ENCODE peak calls at places on chromosomes 4 and X, in four cellular contexts. S is activated CD4-positive, alpha-beta T cell treated with anti-CD3 and anti-CD28 coated beads, Interleukin-2, amount 50 U/mL, for 1 hour; R is left ventricle myocardium superior; A is NCI-H1105. C is an unnamed sample.

GRCh38 chr4:683982-684571 is 4.9 kb downstream of the SLC49A3 start:
- DNase-seq in S (no peak), R (peak), A (no peak), C (no peak)

GRCh38 chrX:107894038-107894437 is 68.4 kb downstream of the MID2 start:
- DNase-seq in S (no peak), R (no peak), A (peak), C (no peak)

GRCh38 chr4:130712038-130712437 is 1616.1 kb downstream of the C4orf33 start:
- DNase-seq in S (no peak), R (no peak), A (no peak), C (no peak)

GRCh38 chrX:91331476-91331875 is 103.2 kb upstream of the PABPC5 start:
- DNase-seq in S (no peak), R (no peak), A (no peak), C (no peak)

GRCh38 chrX:38028300-38028699 is 21.9 kb downstream of the SYTL5 start:
- DNase-seq in S (no peak), R (no peak), A (no peak), C (no peak)

GRCh38 chr4:95426455-95426854 is 122.3 kb downstream of the UNC5C start:
- DNase-seq in S (no peak), R (no peak), A (no peak), C (no peak)

GRCh38 chrX:47248576-47248975 is 15.8 kb downstream of the USP11 start:
- DNase-seq in S (no peak), R (no peak), A (no peak), C (no peak)

GRCh38 chrX:140848800-140849199 is 139.2 kb downstream of the LINC00632 start:
- DNase-seq in S (no peak), R (no peak), A (no peak), C (no peak)

GRCh38 chr4:2244947-2245786 is 3.2 kb upstream of the HAUS3 start:
- DNase-seq in S (no peak), R (no peak), A (no peak), C (no peak)

GRCh38 chr4:77699731-77700210 is 94.2 kb downstream of the CXCL13 start:
- DNase-seq in S (no peak), R (no peak), A (no peak), C (no peak)

GRCh38 chr4:45100936-45101818 is 374.8 kb upstream of the GNPDA2 start:
- DNase-seq in S (no peak), R (no peak), A (no peak), C (no peak)

GRCh38 chrX:20414781-20415445 is 148.2 kb upstream of the RPS6KA3 start:
- DNase-seq in S (no peak), R (no peak), A (no peak), C (no peak)

GRCh38 chrX:115652221-115652620 is 91.2 kb downstream of the PLS3 start:
- DNase-seq in S (no peak), R (no peak), A (no peak), C (no peak)

GRCh38 chr4:38858097-38858420 is 1.4 kb upstream of the TLR6 start:
- DNase-seq in S (no peak), R (no peak), A (no peak), C (no peak)

GRCh38 chr4:184598753-184599491 is 50.3 kb downstream of the CASP3 start:
- DNase-seq in S (no peak), R (peak), A (no peak), C (no peak)

GRCh38 chr4:126411047-126411446 is 1096.3 kb downstream of the FAT4 start:
- DNase-seq in S (no peak), R (no peak), A (no peak), C (no peak)

GRCh38 chr4:147639388-147639787 is 22.2 kb downstream of the TMEM184C start:
- DNase-seq in S (no peak), R (no peak), A (no peak), C (no peak)

GRCh38 chr4:138405934-138406567 is 163.9 kb upstream of the SLC7A11 start:
- DNase-seq in S (no peak), R (no peak), A (no peak), C (no peak)

C was measured in esophagus muscularis mucosa.